ENCODE peak calls at places on chromosomes 11 and 22, in eight cellular contexts. X is GM23338, V is endothelial cell, Y is Caco-2, I is uterus, T is colonic mucosa, O is GM12865, J is ovary. F is an unnamed sample.
A peak's percentile ranks its signal among the peaks of the same experiment; 100 is the strongest.

GRCh38 chr11:67082071-67082791 is 25.6 kb downstream of the RHOD start:
- DNase-seq in X (peak; percentile 61), V (no peak), Y (no peak), I (no peak), T (peak; percentile 28), O (peak; percentile 39), J (peak; percentile 20), F (no peak)

GRCh38 chr11:69703711-69704507 is at the start of gene FGF19:
- DNase-seq in X (peak; percentile 87), V (peak; percentile 30), Y (peak; percentile 79), I (no peak), T (no peak), O (no peak), J (no peak), F (no peak)

GRCh38 chr11:109644158-109644557 is 222.2 kb downstream of the C11orf87 start:
- DNase-seq in X (no peak), V (no peak), Y (no peak), I (no peak), T (no peak), O (no peak), J (no peak), F (no peak)

GRCh38 chr11:60634151-60634550 is 65.3 kb upstream of the MS4A8 start:
- DNase-seq in X (peak; percentile 74), V (peak; percentile 27), Y (no peak), I (no peak), T (no peak), O (peak; percentile 68), J (no peak), F (no peak)

GRCh38 chr22:30250713-30251267 is 4.2 kb upstream of the LIF start:
- DNase-seq in X (no peak), V (no peak), Y (no peak), I (no peak), T (no peak), O (no peak), J (no peak), F (no peak)

GRCh38 chr22:30045901-30046715 is 34.2 kb upstream of the HORMAD2 start:
- DNase-seq in X (no peak), V (no peak), Y (no peak), I (no peak), T (no peak), O (no peak), J (no peak), F (no peak)

GRCh38 chr22:50584106-50585096 is 1.8 kb upstream of the CHKB start:
- DNase-seq in X (peak; percentile 55), V (no peak), Y (peak; percentile 35), I (no peak), T (no peak), O (no peak), J (no peak), F (no peak)

GRCh38 chr11:118198370-118198769 is 21.9 kb upstream of the SCN2B start:
- DNase-seq in X (peak; percentile 87), V (peak; percentile 81), Y (peak; percentile 91), I (peak; percentile 79), T (peak; percentile 88), O (peak; percentile 84), J (peak; percentile 66), F (peak; percentile 75)

GRCh38 chr22:36873614-36874308 is 13.0 kb downstream of the NCF4 start:
- DNase-seq in X (peak; percentile 56), V (peak; percentile 34), Y (peak; percentile 60), I (peak; percentile 26), T (no peak), O (peak; percentile 88), J (no peak), F (peak; percentile 27)

GRCh38 chr11:34480339-34480738 is 33.3 kb downstream of the ELF5 start:
- DNase-seq in X (no peak), V (no peak), Y (no peak), I (no peak), T (no peak), O (no peak), J (no peak), F (no peak)

GRCh38 chr11:83957038-83957900 is 671.1 kb upstream of the CCDC90B start:
- DNase-seq in X (no peak), V (no peak), Y (no peak), I (no peak), T (no peak), O (no peak), J (no peak), F (no peak)

GRCh38 chr22:26429458-26430238 is 588 bp downstream of the ASPHD2 start:
- DNase-seq in X (peak; percentile 43), V (no peak), Y (no peak), I (peak; percentile 19), T (no peak), O (peak; percentile 29), J (no peak), F (no peak)

GRCh38 chr11:70944141-70944540 is 308.2 kb downstream of the SHANK2 start:
- DNase-seq in X (no peak), V (no peak), Y (no peak), I (no peak), T (no peak), O (no peak), J (no peak), F (no peak)

GRCh38 chr11:70942593-70942992 is 309.8 kb downstream of the SHANK2 start:
- DNase-seq in X (peak; percentile 32), V (peak; percentile 33), Y (no peak), I (no peak), T (no peak), O (peak; percentile 4), J (no peak), F (no peak)

GRCh38 chr11:70948416-70948815 is 304.0 kb downstream of the SHANK2 start:
- DNase-seq in X (no peak), V (no peak), Y (no peak), I (no peak), T (no peak), O (no peak), J (no peak), F (no peak)

GRCh38 chr11:70948855-70949551 is 303.4 kb downstream of the SHANK2 start:
- DNase-seq in X (peak; percentile 16), V (no peak), Y (no peak), I (no peak), T (no peak), O (no peak), J (no peak), F (no peak)

DNA sequence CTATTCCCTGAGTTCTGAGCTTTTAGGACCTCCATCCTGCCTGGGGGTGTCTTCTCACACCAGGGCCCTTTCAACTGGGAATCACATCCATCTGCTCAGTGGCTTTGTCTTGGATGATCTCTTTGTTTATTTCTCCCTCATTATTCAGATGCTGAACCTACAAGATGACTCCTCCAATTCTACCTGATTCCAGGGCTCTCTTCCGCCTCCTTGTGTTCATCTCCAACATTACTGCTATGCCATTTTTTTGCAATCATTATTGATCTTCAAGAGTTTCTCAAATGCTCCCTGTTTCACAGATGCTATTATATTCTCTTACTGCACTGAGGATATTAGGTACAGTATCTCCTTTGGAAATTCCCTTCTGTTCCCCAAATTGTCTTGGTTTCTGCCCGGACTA is 307.7 kb downstream of the SHANK2 start:
- DNase-seq in X (peak; percentile 61), V (no peak), Y (no peak), I (no peak), T (no peak), O (no peak), J (no peak), F (no peak)
- TF ChIP-seq CTCF in X (peak; percentile 66), V (peak; percentile 53), Y (peak; percentile 10), I (no peak), T (no peak), O (no peak), J (no peak), F (no peak)

DNA sequence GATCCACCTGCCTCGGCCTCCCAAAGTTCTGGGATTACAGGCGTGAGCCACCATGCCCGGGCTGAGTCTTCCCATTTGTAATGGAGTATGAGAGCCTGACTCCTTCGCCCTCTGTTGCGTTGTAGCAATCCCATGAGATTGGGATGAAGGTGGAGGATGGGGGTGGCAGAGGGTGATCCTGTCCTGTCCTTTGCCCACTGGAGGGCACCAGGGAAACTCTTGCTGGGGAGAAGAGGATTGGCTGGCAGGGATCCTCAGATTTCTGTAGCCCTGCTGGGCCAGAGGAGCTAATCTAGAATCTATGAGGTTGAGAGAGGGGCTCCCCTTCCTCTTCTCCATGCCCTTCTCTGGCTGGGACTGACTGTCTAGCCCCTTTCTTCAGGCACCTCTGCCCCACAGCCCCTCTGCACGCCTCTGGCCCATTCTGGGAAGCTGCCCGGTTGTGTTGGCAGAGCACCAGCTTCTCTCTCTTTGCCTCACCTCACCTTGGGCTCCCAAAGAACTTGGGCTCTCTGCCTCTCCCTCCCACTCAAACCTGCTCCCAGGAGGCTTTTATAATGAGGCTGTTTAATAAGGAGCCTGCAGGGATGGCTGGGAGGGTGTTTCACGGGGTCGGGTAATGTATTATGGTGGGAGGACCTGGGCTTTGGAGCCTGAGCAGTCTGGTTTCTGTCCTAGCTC is 9.5 kb upstream of the CATSPER1 start:
- DNase-seq in X (no peak), V (no peak), Y (no peak), I (no peak), T (no peak), O (no peak), J (no peak), F (no peak)
- TF ChIP-seq CTCF in X (peak; percentile 11), V (no peak), Y (no peak), I (no peak), T (no peak), O (no peak), J (no peak), F (no peak)

DNA sequence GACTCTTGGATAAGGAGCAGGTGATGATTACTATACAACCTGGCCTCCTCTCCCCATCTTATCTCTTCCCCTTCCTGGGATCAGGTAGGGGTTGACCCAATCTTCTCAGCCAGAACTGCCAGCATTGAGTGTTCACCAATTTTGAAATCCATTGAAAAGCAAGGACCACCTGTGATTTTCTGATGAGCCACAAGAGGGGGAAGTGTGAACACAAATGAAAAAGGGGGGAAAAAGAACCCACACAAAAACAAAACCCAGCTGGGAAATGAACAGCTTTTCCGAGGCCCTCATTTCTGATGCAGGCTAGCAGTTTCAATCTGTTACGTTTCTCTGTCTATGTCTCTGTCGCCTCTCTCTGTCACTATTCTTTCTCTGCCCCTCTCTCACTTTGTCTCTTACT is 161.9 kb downstream of the INSC start:
- DNase-seq in X (peak; percentile 52), V (peak; percentile 28), Y (no peak), I (no peak), T (no peak), O (peak; percentile 7), J (no peak), F (no peak)
- TF ChIP-seq CTCF in X (peak; percentile 66), V (peak; percentile 77), Y (peak; percentile 52), I (no peak), T (no peak), O (no peak), J (no peak), F (no peak)

GRCh38 chr22:38485783-38486182 is 17.9 kb downstream of the KDELR3 start:
- DNase-seq in X (no peak), V (no peak), Y (no peak), I (no peak), T (no peak), O (no peak), J (no peak), F (no peak)

GRCh38 chr22:38490475-38490874 is 15.6 kb downstream of the DDX17 start:
- DNase-seq in X (no peak), V (no peak), Y (no peak), I (no peak), T (no peak), O (no peak), J (no peak), F (no peak)

GRCh38 chr22:38489142-38489541 is 17.0 kb downstream of the DDX17 start:
- DNase-seq in X (no peak), V (no peak), Y (no peak), I (no peak), T (no peak), O (no peak), J (no peak), F (no peak)

GRCh38 chr22:38489561-38490133 is 16.5 kb downstream of the DDX17 start:
- DNase-seq in X (no peak), V (no peak), Y (no peak), I (no peak), T (no peak), O (no peak), J (no peak), F (no peak)

GRCh38 chr22:38487946-38488345 is 18.2 kb downstream of the DDX17 start:
- DNase-seq in X (no peak), V (no peak), Y (no peak), I (no peak), T (no peak), O (no peak), J (no peak), F (no peak)
- TF ChIP-seq CTCF in X (no peak), V (no peak), Y (no peak), I (no peak), T (no peak), O (no peak), J (no peak), F (no peak)